ENCODE peak calls at places on chromosomes 11 and 22, in ten cellular contexts. G is central memory CD8-positive, alpha-beta T cell; I is pancreas; P is tibial artery; W is activated CD8-positive, alpha-beta memory T cell treated with anti-CD3 and anti-CD28 coated beads for 24 hours; F is neuronal stem cell; S is stimulated activated CD4-positive, alpha-beta T cell treated with anti-CD3 and anti-CD28 coated beads, Interleukin-2, amount 100 ng/mL, for 48 hours; N is HTR-8/SVneo; H is left colon; Q is sciatic nerve. Z is an unnamed sample.

GRCh38 chr11:124798991-124799383 is 1.2 kb downstream of the MSANTD2 start:
- DNase-seq in F (no peak), Q (no peak), I (no peak), S (no peak), H (no peak), G (no peak), P (no peak), W (no peak), N (no peak), Z (peak)

GRCh38 chr11:8699903-8700302 is 17.3 kb downstream of the RPL27A start:
- DNase-seq in N (no peak), Q (peak), H (no peak), S (no peak), F (no peak), P (no peak), W (no peak), G (no peak), I (peak), Z (peak)

GRCh38 chr11:35317253-35317652 is 102.1 kb downstream of the SLC1A2 start:
- DNase-seq in H (no peak), N (no peak), Q (no peak), I (peak), S (no peak), G (no peak), P (no peak), F (no peak), W (no peak), Z (no peak)

GRCh38 chr11:109859325-109859724 is 233.9 kb upstream of the ZC3H12C start:
- DNase-seq in N (peak), P (no peak), F (no peak), G (no peak), I (no peak), H (no peak), Q (no peak), S (no peak), W (no peak), Z (peak)

GRCh38 chr22:46443850-46444389 is 93.5 kb downstream of the CELSR1 start:
- DNase-seq in F (no peak), G (no peak), W (no peak), I (no peak), Q (no peak), P (no peak), H (peak), N (no peak), S (no peak), Z (no peak)

GRCh38 chr11:46918087-46918751 is at the start of gene LRP4:
- DNase-seq in N (peak), H (peak), F (no peak), I (peak), P (no peak), Q (peak), S (peak), G (no peak), W (peak), Z (peak)

GRCh38 chr11:117094776-117095175 is 3.5 kb downstream of the SIK3 start:
- DNase-seq in N (no peak), F (no peak), W (no peak), Q (no peak), S (no peak), I (no peak), P (no peak), H (no peak), G (no peak), Z (no peak)

GRCh38 chr11:118530180-118530682 is 761 bp upstream of the TMEM25 start:
- DNase-seq in W (no peak), F (no peak), I (peak), N (no peak), S (peak), P (no peak), H (peak), Q (no peak), G (no peak), Z (peak)

GRCh38 chr11:122850076-122850631 is 11.9 kb downstream of the CRTAM start:
- DNase-seq in P (no peak), Q (no peak), S (no peak), F (no peak), N (peak), I (no peak), W (peak), H (no peak), G (peak), Z (peak)

GRCh38 chr22:48744283-48744641 is 1083.4 kb downstream of the BRD1 start:
- DNase-seq in I (peak), N (no peak), H (no peak), W (peak), S (no peak), P (peak), Q (peak), F (no peak), G (no peak), Z (no peak)

GRCh38 chr11:26134481-26135355 is 197.2 kb upstream of the ANO3 start:
- DNase-seq in H (no peak), S (no peak), Q (no peak), G (no peak), P (no peak), F (peak), N (peak), I (no peak), W (no peak), Z (peak)